ENCODE peak calls at places on chromosomes 5 and 9, in eight cellular contexts. X, O, U, I, A, Y, H and K are unnamed samples.
A peak's percentile ranks its signal among the peaks of the same experiment; 100 is the strongest.

GRCh38 chr9:22722492-22722891 is 275.9 kb downstream of the DMRTA1 start:
- DNase-seq in O (no peak), I (no peak), X (no peak), H (no peak), Y (no peak), A (no peak), U (no peak), K (peak; percentile 31)

GRCh38 chr5:137666109-137666850 is 69.6 kb downstream of the KLHL3 start:
- DNase-seq in H (peak; percentile 69), U (no peak), A (peak; percentile 51), O (no peak), Y (peak; percentile 63), X (no peak), I (peak; percentile 21), K (no peak)

GRCh38 chr5:139481580-139482049 is 943 bp downstream of the STING1 start:
- DNase-seq in H (peak; percentile 53), I (no peak), X (no peak), Y (no peak), U (peak; percentile 62), O (no peak), A (peak; percentile 54), K (no peak)

GRCh38 chr9:97807681-97808080 is 45.3 kb upstream of the FOXE1 start:
- DNase-seq in H (no peak), I (no peak), U (no peak), Y (no peak), X (no peak), O (no peak), A (no peak), K (peak; percentile 10)

GRCh38 chr5:91049800-91050199 is 333.3 kb downstream of the ARRDC3 start:
- DNase-seq in O (no peak), X (no peak), Y (no peak), I (no peak), A (no peak), H (peak; percentile 25), U (no peak), K (no peak)

GRCh38 chr5:132372122-132372521 is 2.6 kb downstream of the SLC22A5 start:
- DNase-seq in I (no peak), X (no peak), H (no peak), O (no peak), U (no peak), A (no peak), Y (no peak), K (no peak)

GRCh38 chr9:113436753-113437515 is 26.4 kb downstream of the C9orf43 start:
- DNase-seq in O (no peak), Y (no peak), U (no peak), I (no peak), H (no peak), A (no peak), X (no peak), K (no peak)

GRCh38 chr5:179272326-179273073 is 72.8 kb downstream of the ADAMTS2 start:
- DNase-seq in I (no peak), A (no peak), H (no peak), X (no peak), O (no peak), Y (no peak), U (no peak), K (no peak)

GRCh38 chr5:178839319-178839704 is 20.4 kb upstream of the ZNF354B start:
- DNase-seq in U (peak; percentile 74), H (peak; percentile 28), O (peak; percentile 67), X (peak; percentile 43), A (no peak), Y (peak; percentile 42), I (no peak), K (peak; percentile 42)

GRCh38 chr5:126846344-126846743 is 69.4 kb downstream of the LMNB1 start:
- DNase-seq in A (no peak), U (no peak), X (no peak), H (peak; percentile 40), Y (no peak), O (peak; percentile 51), I (no peak), K (no peak)

GRCh38 chr5:73763300-73764032 is 137.5 kb downstream of the ARHGEF28 start:
- DNase-seq in I (no peak), A (no peak), O (no peak), X (no peak), H (no peak), U (no peak), Y (no peak), K (no peak)

GRCh38 chr9:127388856-127389238 is 8.1 kb upstream of the SLC2A8 start:
- DNase-seq in H (peak; percentile 31), X (no peak), Y (no peak), I (no peak), O (no peak), A (no peak), U (no peak), K (no peak)

GRCh38 chr9:12785251-12785880 is 10.5 kb downstream of the LURAP1L start:
- DNase-seq in U (no peak), O (no peak), Y (no peak), H (peak; percentile 25), I (no peak), A (no peak), X (no peak), K (no peak)

GRCh38 chr5:71666321-71666720 is 52.8 kb upstream of the CARTPT start:
- DNase-seq in Y (no peak), O (no peak), I (no peak), H (no peak), A (no peak), U (no peak), X (no peak), K (no peak)

GRCh38 chr9:3809724-3810123 is 283.9 kb upstream of the RFX3 start:
- DNase-seq in X (no peak), U (no peak), H (peak; percentile 95), I (peak; percentile 12), Y (no peak), A (no peak), O (no peak), K (no peak)

GRCh38 chr5:141753971-141754713 is 72.1 kb upstream of the ARAP3 start:
- DNase-seq in O (peak; percentile 37), I (peak; percentile 35), A (peak; percentile 5), H (peak; percentile 66), Y (peak; percentile 39), U (peak; percentile 89), X (peak; percentile 64), K (peak; percentile 84)

GRCh38 chr9:134638503-134639090 is 3.0 kb upstream of the COL5A1 start:
- DNase-seq in H (no peak), X (no peak), O (no peak), Y (no peak), U (no peak), I (no peak), A (no peak), K (no peak)

GRCh38 chr9:130883479-130883878 is 13.1 kb downstream of the QRFP start:
- DNase-seq in O (no peak), Y (no peak), U (no peak), H (no peak), X (no peak), A (no peak), I (no peak), K (no peak)

GRCh38 chr9:127366594-127366993 is 30.4 kb upstream of the SLC2A8 start:
- DNase-seq in U (no peak), I (no peak), Y (no peak), O (no peak), H (peak; percentile 29), A (no peak), X (no peak), K (no peak)

GRCh38 chr9:130922815-130923610 is 16.0 kb downstream of the FIBCD1 start:
- DNase-seq in O (no peak), Y (no peak), H (no peak), X (no peak), I (no peak), U (no peak), A (no peak), K (no peak)

GRCh38 chr9:95626885-95627558 is 110.3 kb upstream of the PTCH1 start:
- DNase-seq in I (no peak), X (no peak), Y (peak; percentile 26), U (no peak), A (peak; percentile 13), H (peak; percentile 18), O (no peak), K (no peak)

GRCh38 chr5:17127743-17128231 is 89.6 kb upstream of the BASP1 start:
- DNase-seq in A (no peak), H (no peak), I (no peak), Y (no peak), X (no peak), U (no peak), O (no peak), K (no peak)

GRCh38 chr9:110156902-110157301 is 51.1 kb downstream of the C9orf152 start:
- DNase-seq in Y (peak; percentile 67), A (peak; percentile 51), X (no peak), O (no peak), U (no peak), I (peak; percentile 26), H (peak; percentile 62), K (no peak)

GRCh38 chr5:159156839-159157238 is 52.5 kb downstream of the RNF145 start:
- DNase-seq in Y (peak; percentile 30), O (peak; percentile 86), I (peak; percentile 44), U (peak; percentile 59), X (peak; percentile 42), H (peak; percentile 69), A (peak; percentile 82), K (peak; percentile 76)

GRCh38 chr5:30605693-30606268 is 587.7 kb upstream of the CDH6 start:
- DNase-seq in I (no peak), Y (no peak), U (no peak), H (no peak), O (no peak), X (no peak), A (no peak), K (no peak)

GRCh38 chr5:58366461-58366860 is 93.4 kb downstream of the PLK2 start:
- DNase-seq in O (no peak), H (peak; percentile 52), X (no peak), I (no peak), U (no peak), Y (no peak), A (no peak), K (no peak)

GRCh38 chr5:177371705-177372533 is 12.3 kb upstream of the SLC34A1 start:
- DNase-seq in H (peak; percentile 60), O (no peak), Y (peak; percentile 61), U (peak; percentile 40), X (no peak), A (no peak), I (no peak), K (no peak)

GRCh38 chr5:3009605-3010004 is 258.1 kb upstream of the IRX2 start:
- DNase-seq in U (no peak), A (no peak), I (no peak), Y (no peak), H (no peak), X (no peak), O (no peak), K (no peak)

GRCh38 chr5:107669543-107670027 is 1.2 kb downstream of the EFNA5 start:
- DNase-seq in H (peak; percentile 39), O (no peak), U (peak; percentile 63), I (peak; percentile 1), X (peak; percentile 52), A (no peak), Y (no peak), K (peak; percentile 73)

GRCh38 chr5:72195581-72195980 is 88.3 kb downstream of the MAP1B start:
- DNase-seq in O (no peak), I (no peak), X (no peak), H (peak; percentile 65), Y (no peak), U (no peak), A (no peak), K (no peak)

GRCh38 chr9:18237776-18238175 is 236.2 kb upstream of the ADAMTSL1 start:
- DNase-seq in A (no peak), H (no peak), O (no peak), Y (no peak), I (no peak), X (no peak), U (no peak), K (peak; percentile 16)

GRCh38 chr5:139641116-139642080 is 6.8 kb upstream of the CXXC5 start:
- DNase-seq in I (no peak), H (no peak), Y (no peak), A (no peak), U (peak; percentile 56), O (no peak), X (peak; percentile 2), K (no peak)